ENCODE peak calls at places on chromosome 9, in five cellular contexts. T is fibroblast of villous mesenchyme; M is CD4-positive, alpha-beta T cell; B is IMR-90; J is B cell. X is an unnamed sample.

GRCh38 chr9:2093920-2094597 is 78.9 kb downstream of the SMARCA2 start:
- DNase-seq in T (peak), M (no peak), B (peak), J (no peak), X (no peak)

GRCh38 chr9:112604790-112605189 is 113.1 kb downstream of the INIP start:
- DNase-seq in T (no peak), M (no peak), B (no peak), J (no peak), X (no peak)

GRCh38 chr9:130741831-130742449 is 48.4 kb downstream of the EXOSC2 start:
- DNase-seq in T (peak), M (no peak), B (peak), J (no peak), X (peak)

GRCh38 chr9:60545346-60546315 is 368.6 kb upstream of the SPATA31A5 start:
- DNase-seq in T (no peak), M (no peak), B (no peak), J (no peak), X (no peak)

GRCh38 chr9:124394596-124394995 is 20.6 kb downstream of the PSMB7 start:
- DNase-seq in T (no peak), M (no peak), B (no peak), J (no peak), X (no peak)

GRCh38 chr9:126947529-126947928 is 32.9 kb downstream of the RALGPS1 start:
- DNase-seq in T (no peak), M (no peak), B (no peak), J (no peak), X (peak)

GRCh38 chr9:18438300-18438925 is 35.5 kb upstream of the ADAMTSL1 start:
- DNase-seq in T (peak), M (no peak), B (peak), J (no peak), X (no peak)

GRCh38 chr9:128892223-128892892 is 10.4 kb downstream of the LRRC8A start:
- DNase-seq in T (peak), M (no peak), B (peak), J (no peak), X (peak)

GRCh38 chr9:128114326-128115186 is 13.0 kb downstream of the PTGES2 start:
- DNase-seq in T (no peak), M (no peak), B (no peak), J (peak), X (no peak)

GRCh38 chr9:120402741-120403542 is 177.0 kb downstream of the CDK5RAP2 start:
- DNase-seq in T (peak), M (no peak), B (peak), J (no peak), X (peak)

GRCh38 chr9:122084276-122084675 is 8.8 kb downstream of the TTLL11 start:
- DNase-seq in T (no peak), M (no peak), B (no peak), J (no peak), X (no peak)

GRCh38 chr9:118059520-118060278 is 355.5 kb downstream of the TLR4 start:
- DNase-seq in T (peak), M (no peak), B (no peak), J (peak), X (peak)

GRCh38 chr9:133973791-133974630 is 18.1 kb downstream of the VAV2 start:
- DNase-seq in T (no peak), M (no peak), B (no peak), J (no peak), X (no peak)

GRCh38 chr9:4620881-4621555 is 41.1 kb upstream of the PLPP6 start:
- DNase-seq in T (no peak), M (no peak), B (peak), J (no peak), X (peak)

GRCh38 chr9:104895572-104895971 is 32.4 kb downstream of the ABCA1 start:
- DNase-seq in T (peak), M (no peak), B (peak), J (no peak), X (no peak)

GRCh38 chr9:110029422-110029814 is 178.5 kb downstream of the C9orf152 start:
- DNase-seq in T (peak), M (no peak), B (peak), J (no peak), X (no peak)

GRCh38 chr9:133634024-133634691 is 2.0 kb upstream of the DBH start:
- DNase-seq in T (no peak), M (no peak), B (no peak), J (no peak), X (no peak)

GRCh38 chr9:78714591-78714990 is 417.7 kb downstream of the PSAT1 start:
- DNase-seq in T (peak), M (no peak), B (no peak), J (no peak), X (no peak)

GRCh38 chr9:133002147-133003070 is 23.9 kb downstream of the GFI1B start:
- DNase-seq in T (no peak), M (no peak), B (no peak), J (no peak), X (no peak)

GRCh38 chr9:93121316-93122241 is 12.5 kb downstream of the NINJ1 start:
- DNase-seq in T (no peak), M (no peak), B (no peak), J (peak), X (peak)

GRCh38 chr9:98234231-98234825 is 21.1 kb downstream of the TBC1D2 start:
- DNase-seq in T (peak), M (no peak), B (no peak), J (no peak), X (no peak)
- TF ChIP-seq CTCF in T (peak), M (no peak), B (no peak), J (no peak), X (no peak)

GRCh38 chr9:87040410-87041009 is 93.2 kb upstream of the GAS1 start:
- DNase-seq in T (peak), M (no peak), B (no peak), J (no peak), X (no peak)
- TF ChIP-seq CTCF in T (no peak), M (no peak), B (no peak), J (no peak), X (no peak)

GRCh38 chr9:99012957-99013512 is 69.3 kb downstream of the COL15A1 start:
- DNase-seq in T (no peak), M (no peak), B (no peak), J (no peak), X (peak)
- TF ChIP-seq CTCF in T (peak), M (no peak), B (peak), J (no peak), X (peak)

GRCh38 chr9:37989632-37990155 is 79.3 kb downstream of the SHB start:
- DNase-seq in T (no peak), M (no peak), B (no peak), J (no peak), X (no peak)
- TF ChIP-seq CTCF in T (no peak), M (no peak), B (no peak), J (no peak), X (no peak)

X was measured in activated CD8-positive, alpha-beta T cell treated with anti-CD3 and anti-CD28 coated beads for 36 hours.